ENCODE peak calls at places on chromosomes 5 and 9, in six cellular contexts. N is mesendoderm, I is neuronal stem cell, A is H9, Q is mesenchymal stem cell, G is H1. Z is an unnamed sample.

GRCh38 chr9:131880828-131881227 is 141.0 kb upstream of the RAPGEF1 start:
- DNase-seq in I (no peak), A (no peak), N (no peak), G (no peak), Q (no peak), Z (no peak)

GRCh38 chr5:39716532-39716971 is 291.8 kb upstream of the DAB2 start:
- DNase-seq in N (peak), Q (peak), A (peak), I (peak), G (peak), Z (peak)

GRCh38 chr9:121698627-121699270 is 47.3 kb downstream of the DAB2IP start:
- DNase-seq in N (peak), Q (no peak), I (peak), A (peak), G (peak), Z (no peak)

GRCh38 chr9:129506892-129507291 is 114.0 kb downstream of the C9orf50 start:
- DNase-seq in Q (peak), A (no peak), G (no peak), N (no peak), I (no peak), Z (peak)

GRCh38 chr5:136276946-136277345 is 84.0 kb upstream of the SMIM32 start:
- DNase-seq in Q (no peak), N (no peak), I (no peak), G (no peak), A (no peak), Z (no peak)

GRCh38 chr9:131270171-131271015 is 5.9 kb downstream of the FAM78A start:
- DNase-seq in Q (no peak), G (no peak), N (no peak), A (peak), I (no peak), Z (no peak)

GRCh38 chr5:72623936-72624335 is 116.7 kb upstream of the ZNF366 start:
- DNase-seq in G (no peak), A (no peak), Q (no peak), N (no peak), I (no peak), Z (no peak)

GRCh38 chr5:178230879-178231735 is 1.5 kb downstream of the PHYKPL start:
- DNase-seq in N (no peak), I (no peak), Q (peak), A (no peak), G (no peak), Z (peak)

GRCh38 chr9:99419099-99419498 is 197.0 kb downstream of the SEC61B start:
- DNase-seq in A (no peak), I (no peak), N (no peak), Q (peak), G (no peak), Z (peak)

GRCh38 chr9:124477211-124478013 is 27.2 kb downstream of the ADGRD2 start:
- DNase-seq in N (peak), A (peak), I (peak), Q (no peak), G (no peak), Z (no peak)

GRCh38 chr5:119396265-119396664 is 40.4 kb downstream of the TNFAIP8 start:
- DNase-seq in Q (no peak), I (no peak), A (no peak), G (no peak), N (no peak), Z (no peak)

GRCh38 chr9:101201626-101202025 is 173.1 kb downstream of the PLPPR1 start:
- DNase-seq in Q (no peak), G (no peak), A (no peak), I (no peak), N (no peak), Z (no peak)

GRCh38 chr5:26868504-26868903 is 169.9 kb downstream of the CDH9 start:
- DNase-seq in N (no peak), G (no peak), I (no peak), Q (no peak), A (no peak), Z (no peak)

GRCh38 chr9:108634164-108634563 is 221.6 kb downstream of the ACTL7B start:
- DNase-seq in A (no peak), Q (no peak), N (no peak), I (no peak), G (no peak), Z (no peak)

DNA sequence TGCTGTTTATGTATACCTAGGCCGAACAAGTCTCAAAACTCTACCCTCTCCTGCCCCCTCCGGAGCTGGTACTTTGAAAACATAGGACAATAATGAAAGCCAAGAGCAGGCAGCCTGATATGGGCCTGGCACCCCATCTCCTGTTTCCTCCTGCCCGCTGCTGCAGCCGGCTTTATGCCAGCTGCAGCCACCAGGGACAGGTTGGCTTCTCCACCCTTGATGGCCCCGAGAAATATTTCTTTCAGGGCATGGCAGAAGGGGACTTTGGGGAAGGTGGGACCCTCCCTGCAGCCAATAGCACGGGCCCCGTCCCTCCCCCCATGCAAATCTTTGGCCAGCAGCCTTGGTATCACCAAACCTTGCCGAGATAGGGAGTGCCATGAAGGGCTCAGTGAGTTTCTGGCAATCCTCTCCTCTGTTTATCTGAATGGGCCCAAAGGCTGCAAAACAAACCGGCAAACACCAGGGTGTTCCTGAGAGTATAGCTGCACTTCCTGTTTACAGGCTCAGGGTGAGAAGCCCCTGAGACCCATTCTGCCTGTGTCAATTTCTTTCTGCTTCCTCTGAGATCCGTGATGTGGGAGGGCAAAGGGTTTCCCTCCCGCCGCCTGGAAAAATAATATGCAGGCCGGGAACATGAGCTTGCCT is 73.4 kb upstream of the BOD1 start:
- DNase-seq in N (no peak), A (no peak), I (no peak), Q (no peak), G (no peak), Z (no peak)
- H2BK15ac ChIP-seq in N (no peak), A (no peak), I (no peak), Q (no peak), G (no peak), Z (no peak)

GRCh38 chr5:152309926-152310450 is 95.1 kb downstream of the NMUR2 start:
- DNase-seq in Q (no peak), N (peak), G (no peak), I (peak), A (no peak), Z (no peak)

GRCh38 chr5:152314196-152314829 is 90.8 kb downstream of the NMUR2 start:
- DNase-seq in Q (no peak), G (no peak), I (no peak), A (no peak), N (no peak), Z (no peak)
- H2BK15ac ChIP-seq in Q (no peak), G (no peak), I (no peak), A (no peak), N (no peak), Z (no peak)

DNA sequence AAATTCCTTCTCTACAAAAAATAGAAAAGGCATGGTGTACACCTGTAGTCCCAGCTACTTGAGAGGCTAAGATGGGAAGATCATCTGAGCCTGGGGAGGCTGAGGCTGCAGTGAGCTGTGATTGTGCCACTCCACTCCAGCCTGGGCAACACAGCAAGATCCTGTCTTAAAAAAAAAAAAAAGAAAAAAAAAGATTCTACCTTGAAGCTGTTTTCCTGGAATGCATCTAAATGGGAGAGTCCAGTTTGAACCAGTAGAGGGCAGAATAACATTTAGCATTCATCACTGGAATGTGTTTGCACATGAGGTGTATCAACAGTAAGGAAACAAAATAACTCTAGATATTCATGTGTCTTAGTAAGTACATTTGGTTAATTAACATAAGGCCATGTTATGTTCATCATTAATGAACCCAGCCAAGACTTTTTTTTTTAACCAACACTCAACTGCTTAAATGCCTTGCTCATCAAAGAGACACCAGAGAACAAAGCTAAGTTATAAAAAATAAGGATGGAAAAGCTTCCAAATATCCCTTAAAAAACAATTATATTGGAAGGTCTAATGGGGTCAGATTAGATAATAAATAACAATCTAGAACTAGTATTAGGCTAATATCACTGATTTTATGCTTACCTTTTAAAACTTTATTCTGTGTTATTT is 16.1 kb downstream of the IFNE start:
- DNase-seq in N (peak), I (peak), Q (peak), G (no peak), A (no peak), Z (peak)
- H2BK15ac ChIP-seq in N (no peak), I (no peak), Q (no peak), G (no peak), A (no peak), Z (no peak)

DNA sequence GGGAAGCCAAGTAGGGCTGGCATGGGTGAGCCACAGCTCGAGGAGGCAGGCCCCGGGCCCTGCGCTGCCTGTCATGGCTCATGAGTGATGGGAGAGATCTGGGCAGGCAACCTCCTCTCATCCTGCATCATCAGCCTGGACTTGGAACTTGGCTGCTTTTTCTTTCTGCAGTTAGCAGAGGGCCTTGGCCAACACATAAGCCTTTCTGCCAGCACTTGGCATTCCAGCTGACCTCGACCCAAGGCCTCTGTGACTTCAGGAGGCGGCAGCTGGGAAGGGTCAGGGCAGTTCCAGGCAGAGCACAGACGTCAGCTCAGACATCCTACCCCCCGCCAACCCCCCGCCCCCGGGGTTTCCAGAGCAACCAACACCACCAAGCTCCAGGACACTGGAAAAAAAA is 7.6 kb downstream of the S1PR3 start:
- DNase-seq in I (no peak), G (peak), N (no peak), A (no peak), Q (peak), Z (no peak)
- H2BK15ac ChIP-seq in I (no peak), G (no peak), N (no peak), A (no peak), Q (peak), Z (no peak)

Z was measured in IMR-90.